ENCODE peak calls at places on chromosomes 11 and 22, in seven cellular contexts. H is CD8-positive, alpha-beta T cell; J is fibroblast of the aortic adventitia; O is left ventricle myocardium inferior; W is endothelial cell of umbilical vein; Q is PC-9; P is Calu3. D is an unnamed sample.
A peak's percentile ranks its signal among the peaks of the same experiment; 100 is the strongest.

GRCh38 chr11:70128435-70128906 is 50.4 kb downstream of the ANO1 start:
- DNase-seq in Q (peak; percentile 51), W (peak; percentile 52), O (no peak), H (no peak), P (peak; percentile 48), J (no peak), D (no peak)

GRCh38 chr22:30855266-30855665 is 113.3 kb downstream of the MORC2 start:
- DNase-seq in H (no peak), W (no peak), O (no peak), Q (no peak), P (no peak), J (no peak), D (no peak)

GRCh38 chr11:93329936-93330445 is 551 bp upstream of the DEUP1 start:
- DNase-seq in W (no peak), Q (no peak), J (no peak), O (no peak), P (no peak), H (no peak), D (peak; percentile 23)

GRCh38 chr11:76543006-76543703 is 98.3 kb downstream of the EMSY start:
- DNase-seq in O (peak; percentile 43), P (no peak), H (no peak), W (no peak), Q (no peak), J (peak; percentile 19), D (no peak)

GRCh38 chr22:41501209-41501608 is 32.3 kb downstream of the ACO2 start:
- DNase-seq in W (peak; percentile 16), H (no peak), O (no peak), Q (no peak), P (no peak), J (no peak), D (no peak)

GRCh38 chr11:76805206-76805913 is 22.2 kb downstream of the TSKU start:
- DNase-seq in W (no peak), J (no peak), O (no peak), H (peak; percentile 50), Q (no peak), P (no peak), D (no peak)

GRCh38 chr22:48188211-48188845 is 1425.9 kb downstream of the TBC1D22A start:
- DNase-seq in Q (no peak), P (no peak), O (no peak), J (no peak), H (no peak), W (no peak), D (no peak)

GRCh38 chr11:129702410-129703390 is 112.9 kb upstream of the TMEM45B start:
- DNase-seq in H (no peak), O (no peak), J (no peak), P (no peak), W (no peak), Q (peak; percentile 89), D (no peak)

GRCh38 chr22:38879102-38879729 is 7.2 kb upstream of the CBX6 start:
- DNase-seq in Q (no peak), O (no peak), H (no peak), P (no peak), W (no peak), J (no peak), D (no peak)

GRCh38 chr11:128653828-128654231 is 40.0 kb upstream of the FLI1 start:
- DNase-seq in J (peak; percentile 46), P (peak; percentile 25), Q (no peak), O (peak; percentile 46), W (peak; percentile 47), H (no peak), D (no peak)

GRCh38 chr22:28883917-28884753 is 763 bp downstream of the ZNRF3 start:
- DNase-seq in H (peak; percentile 52), W (peak; percentile 27), O (peak; percentile 37), J (peak; percentile 30), P (peak; percentile 67), Q (peak; percentile 50), D (peak; percentile 49)

GRCh38 chr11:117296881-117297280 is 5.7 kb downstream of the BACE1-AS start:
- DNase-seq in Q (no peak), H (no peak), W (no peak), J (no peak), P (no peak), O (no peak), D (no peak)

GRCh38 chr11:129090056-129090455 is 102.1 kb downstream of the ARHGAP32 start:
- DNase-seq in Q (no peak), P (no peak), H (no peak), J (peak; percentile 49), O (no peak), W (no peak), D (no peak)

GRCh38 chr11:57566564-57567209 is 785 bp downstream of the UBE2L6 start:
- DNase-seq in Q (no peak), P (no peak), H (no peak), O (no peak), J (peak; percentile 5), W (peak; percentile 6), D (no peak)

GRCh38 chr11:107011977-107012376 is 6.3 kb downstream of the GUCY1A2 start:
- DNase-seq in H (no peak), W (no peak), O (no peak), J (no peak), P (no peak), Q (no peak), D (no peak)

GRCh38 chr11:117573326-117573725 is 223.7 kb downstream of the DSCAML1 start:
- DNase-seq in Q (no peak), J (no peak), W (no peak), O (no peak), P (no peak), H (no peak), D (no peak)

GRCh38 chr11:101346591-101346990 is 217.0 kb upstream of the PGR start:
- DNase-seq in O (no peak), J (no peak), P (no peak), Q (peak; percentile 43), H (no peak), W (no peak), D (no peak)

GRCh38 chr11:14012836-14013235 is 50.3 kb downstream of the SPON1 start:
- DNase-seq in O (no peak), H (no peak), J (peak; percentile 27), Q (no peak), P (no peak), W (no peak), D (no peak)

GRCh38 chr11:65558002-65558784 is at the start of gene LTBP3:
- DNase-seq in W (peak; percentile 84), H (peak; percentile 29), P (peak; percentile 81), O (peak; percentile 87), J (peak; percentile 79), Q (peak; percentile 71), D (no peak)

GRCh38 chr11:115627071-115627470 is 122.9 kb upstream of the CADM1 start:
- DNase-seq in J (no peak), O (no peak), Q (peak; percentile 17), P (no peak), W (no peak), H (no peak), D (no peak)

GRCh38 chr11:1638344-1638743 is 8.8 kb downstream of the KRTAP5-5 start:
- DNase-seq in J (no peak), Q (no peak), P (no peak), H (no peak), W (no peak), O (no peak), D (no peak)

GRCh38 chr11:111531687-111532364 is 8.7 kb upstream of the LAYN start:
- DNase-seq in P (no peak), Q (peak; percentile 72), W (no peak), J (peak; percentile 85), H (peak; percentile 74), O (no peak), D (no peak)

GRCh38 chr11:101133190-101133589 is 3.6 kb upstream of the PGR start:
- DNase-seq in Q (no peak), J (no peak), P (no peak), H (no peak), W (no peak), O (no peak), D (no peak)

GRCh38 chr11:83785942-83786341 is 499.8 kb upstream of the CCDC90B start:
- DNase-seq in O (no peak), J (no peak), Q (no peak), H (no peak), W (no peak), P (no peak), D (no peak)

GRCh38 chr22:50236731-50237409 is 8.0 kb downstream of the TUBGCP6 start:
- DNase-seq in H (no peak), W (no peak), O (peak; percentile 10), Q (no peak), J (peak; percentile 24), P (peak; percentile 36), D (peak; percentile 54)

GRCh38 chr22:36981247-36981775 is 37.9 kb downstream of the TST start:
- DNase-seq in Q (no peak), W (no peak), J (no peak), O (no peak), H (no peak), P (no peak), D (no peak)

GRCh38 chr22:49894321-49895072 is 23.7 kb downstream of the ALG12 start:
- DNase-seq in J (no peak), W (no peak), H (no peak), P (no peak), Q (no peak), O (no peak), D (no peak)

DNA sequence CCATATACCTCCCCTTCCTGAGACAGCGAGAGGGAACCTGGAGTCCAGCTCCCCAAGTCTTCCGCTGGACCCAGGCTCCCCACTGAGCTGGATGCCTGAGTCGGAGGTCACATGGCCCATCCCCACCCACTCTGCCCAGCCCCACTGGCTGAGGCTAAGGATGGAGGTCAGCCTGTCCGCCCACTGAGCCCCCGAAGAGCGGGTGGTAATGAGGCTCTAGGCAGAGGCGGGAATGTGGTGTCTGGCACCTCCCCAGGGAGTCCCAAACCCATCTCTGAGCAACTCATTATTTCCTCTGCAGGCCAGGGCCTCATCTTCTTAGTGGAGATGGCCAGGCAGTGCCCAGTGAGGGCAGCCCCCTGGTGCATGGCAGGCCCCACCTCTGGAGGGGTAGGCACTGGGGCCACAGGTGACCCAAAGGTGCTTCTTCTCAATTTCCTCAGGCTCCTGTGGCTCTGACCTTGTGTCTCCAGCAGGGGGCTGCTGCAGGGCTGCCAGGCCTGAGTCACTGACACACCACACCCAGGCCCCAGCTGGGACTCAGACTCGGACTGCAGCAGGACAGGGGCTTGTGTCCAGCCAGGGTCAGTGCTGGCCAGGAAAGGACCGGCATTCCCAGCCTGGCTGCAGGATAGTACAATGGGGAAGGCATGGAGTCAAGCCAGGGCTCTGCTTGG is 10.2 kb upstream of the PDE2A start:
- DNase-seq in H (peak; percentile 52), J (peak; percentile 60), O (peak; percentile 78), W (peak; percentile 50), P (peak; percentile 81), Q (peak; percentile 61), D (peak; percentile 81)
- TF ChIP-seq CTCF in H (peak; percentile 26), J (peak; percentile 77), O (peak; percentile 69), W (peak; percentile 66), P (peak; percentile 72), Q (peak; percentile 83), D (peak; percentile 71)

GRCh38 chr22:17366830-17367229 is 2.4 kb upstream of the CECR2 start:
- DNase-seq in J (no peak), W (no peak), O (peak; percentile 61), H (no peak), P (peak; percentile 31), Q (no peak), D (peak; percentile 82)
- TF ChIP-seq CTCF in J (no peak), W (no peak), O (peak; percentile 65), H (no peak), P (peak; percentile 28), Q (no peak), D (peak; percentile 28)

GRCh38 chr11:133930767-133931448 is 25.9 kb downstream of the IGSF9B start:
- DNase-seq in W (no peak), H (no peak), Q (no peak), J (peak; percentile 10), O (no peak), P (no peak), D (no peak)
- TF ChIP-seq CTCF in W (peak; percentile 14), H (no peak), Q (no peak), J (peak; percentile 46), O (peak; percentile 55), P (no peak), D (peak; percentile 36)

GRCh38 chr11:118883368-118884071 is at the start of gene CXCR5:
- DNase-seq in Q (no peak), P (no peak), H (peak; percentile 43), J (no peak), W (no peak), O (no peak), D (no peak)
- TF ChIP-seq CTCF in Q (no peak), P (no peak), H (no peak), J (no peak), W (no peak), O (no peak), D (no peak)